ENCODE peak calls at places on chromosomes 16 and 17, in eight cellular contexts. One of them, this sample, is unnamed.

GRCh38 chr16:3529175-3529574 is 28.4 kb downstream of the CLUAP1 start:
- DNase-seq in left ventricle myocardium inferior: no peak
- DNase-seq in GM23338: no peak
- DNase-seq in CD8-positive, alpha-beta T cell: no peak
- DNase-seq in psoas muscle: no peak
- DNase-seq in spleen: no peak
- DNase-seq in aorta: no peak
- DNase-seq in ovary: no peak
- DNase-seq in this sample: no peak

GRCh38 chr17:10156579-10157488 is 41.6 kb downstream of the GAS7 start:
- DNase-seq in aorta: peak; percentile 88
- DNase-seq in spleen: peak; percentile 86
- DNase-seq in GM23338: no peak
- DNase-seq in psoas muscle: peak; percentile 40
- DNase-seq in ovary: no peak
- DNase-seq in left ventricle myocardium inferior: peak; percentile 47
- DNase-seq in CD8-positive, alpha-beta T cell: peak; percentile 32
- DNase-seq in this sample: peak; percentile 41

GRCh38 chr17:21313320-21313719 is 28.8 kb downstream of the MAP2K3 start:
- DNase-seq in GM23338: no peak
- DNase-seq in left ventricle myocardium inferior: no peak
- DNase-seq in CD8-positive, alpha-beta T cell: no peak
- DNase-seq in aorta: peak; percentile 30
- DNase-seq in spleen: peak; percentile 72
- DNase-seq in ovary: peak; percentile 8
- DNase-seq in psoas muscle: peak; percentile 6
- DNase-seq in this sample: peak; percentile 45

GRCh38 chr17:4901648-4902344 is 1.1 kb downstream of the CHRNE start:
- DNase-seq in aorta: peak; percentile 75
- DNase-seq in ovary: peak; percentile 54
- DNase-seq in spleen: peak; percentile 95
- DNase-seq in left ventricle myocardium inferior: peak; percentile 61
- DNase-seq in psoas muscle: no peak
- DNase-seq in CD8-positive, alpha-beta T cell: no peak
- DNase-seq in GM23338: no peak
- DNase-seq in this sample: no peak

GRCh38 chr17:41428591-41429326 is 4.4 kb upstream of the KRT37 start:
- DNase-seq in ovary: no peak
- DNase-seq in psoas muscle: no peak
- DNase-seq in GM23338: no peak
- DNase-seq in aorta: no peak
- DNase-seq in left ventricle myocardium inferior: no peak
- DNase-seq in spleen: no peak
- DNase-seq in CD8-positive, alpha-beta T cell: no peak
- DNase-seq in this sample: no peak

GRCh38 chr17:11719852-11720251 is 121.6 kb downstream of the DNAH9 start:
- DNase-seq in left ventricle myocardium inferior: no peak
- DNase-seq in spleen: no peak
- DNase-seq in aorta: no peak
- DNase-seq in GM23338: no peak
- DNase-seq in psoas muscle: no peak
- DNase-seq in ovary: no peak
- DNase-seq in CD8-positive, alpha-beta T cell: no peak
- DNase-seq in this sample: no peak

GRCh38 chr16:82195917-82196494 is 26.0 kb upstream of the MPHOSPH6 start:
- DNase-seq in spleen: no peak
- DNase-seq in CD8-positive, alpha-beta T cell: no peak
- DNase-seq in GM23338: no peak
- DNase-seq in ovary: no peak
- DNase-seq in aorta: no peak
- DNase-seq in left ventricle myocardium inferior: no peak
- DNase-seq in psoas muscle: no peak
- DNase-seq in this sample: no peak

GRCh38 chr16:30068750-30069574 is 3.4 kb downstream of the ALDOA start:
- DNase-seq in GM23338: peak; percentile 57
- DNase-seq in aorta: no peak
- DNase-seq in psoas muscle: no peak
- DNase-seq in spleen: no peak
- DNase-seq in CD8-positive, alpha-beta T cell: peak; percentile 59
- DNase-seq in ovary: no peak
- DNase-seq in left ventricle myocardium inferior: no peak
- DNase-seq in this sample: peak; percentile 54

GRCh38 chr17:954431-955164 is 25.0 kb downstream of the NXN start:
- DNase-seq in GM23338: peak; percentile 55
- DNase-seq in aorta: no peak
- DNase-seq in psoas muscle: no peak
- DNase-seq in spleen: no peak
- DNase-seq in ovary: no peak
- DNase-seq in CD8-positive, alpha-beta T cell: no peak
- DNase-seq in left ventricle myocardium inferior: no peak
- DNase-seq in this sample: no peak

GRCh38 chr16:35210681-35211433 is 1751.4 kb downstream of the TP53TG3F start:
- DNase-seq in spleen: no peak
- DNase-seq in psoas muscle: no peak
- DNase-seq in CD8-positive, alpha-beta T cell: no peak
- DNase-seq in ovary: no peak
- DNase-seq in left ventricle myocardium inferior: no peak
- DNase-seq in aorta: no peak
- DNase-seq in GM23338: no peak
- DNase-seq in this sample: no peak

GRCh38 chr16:3070608-3071111 is 5.2 kb downstream of the IL32 start:
- DNase-seq in aorta: no peak
- DNase-seq in left ventricle myocardium inferior: no peak
- DNase-seq in GM23338: no peak
- DNase-seq in CD8-positive, alpha-beta T cell: no peak
- DNase-seq in ovary: no peak
- DNase-seq in psoas muscle: no peak
- DNase-seq in spleen: peak; percentile 60
- DNase-seq in this sample: no peak

GRCh38 chr16:89921699-89922476 is 1.3 kb upstream of the TUBB3 start:
- DNase-seq in GM23338: peak; percentile 60
- DNase-seq in ovary: peak; percentile 65
- DNase-seq in aorta: peak; percentile 96
- DNase-seq in left ventricle myocardium inferior: peak; percentile 82
- DNase-seq in spleen: no peak
- DNase-seq in CD8-positive, alpha-beta T cell: no peak
- DNase-seq in psoas muscle: peak; percentile 83
- DNase-seq in this sample: peak; percentile 96

GRCh38 chr17:72666519-72666874 is 426.0 kb downstream of the SLC39A11 start:
- DNase-seq in psoas muscle: no peak
- DNase-seq in ovary: no peak
- DNase-seq in CD8-positive, alpha-beta T cell: no peak
- DNase-seq in GM23338: peak; percentile 20
- DNase-seq in aorta: no peak
- DNase-seq in spleen: no peak
- DNase-seq in left ventricle myocardium inferior: no peak
- DNase-seq in this sample: no peak

GRCh38 chr16:8550728-8551387 is 39.5 kb downstream of the TMEM114 start:
- DNase-seq in aorta: no peak
- DNase-seq in left ventricle myocardium inferior: no peak
- DNase-seq in GM23338: no peak
- DNase-seq in CD8-positive, alpha-beta T cell: no peak
- DNase-seq in ovary: no peak
- DNase-seq in spleen: no peak
- DNase-seq in psoas muscle: no peak
- DNase-seq in this sample: no peak

GRCh38 chr16:8549843-8550412 is 40.4 kb downstream of the TMEM114 start:
- DNase-seq in CD8-positive, alpha-beta T cell: no peak
- DNase-seq in GM23338: no peak
- DNase-seq in ovary: no peak
- DNase-seq in spleen: no peak
- DNase-seq in psoas muscle: no peak
- DNase-seq in left ventricle myocardium inferior: no peak
- DNase-seq in aorta: no peak
- DNase-seq in this sample: no peak

GRCh38 chr16:8552487-8553221 is 37.7 kb downstream of the TMEM114 start:
- DNase-seq in psoas muscle: no peak
- DNase-seq in aorta: no peak
- DNase-seq in GM23338: no peak
- DNase-seq in ovary: no peak
- DNase-seq in left ventricle myocardium inferior: no peak
- DNase-seq in CD8-positive, alpha-beta T cell: no peak
- DNase-seq in spleen: no peak
- DNase-seq in this sample: no peak

GRCh38 chr16:8554881-8555280 is 35.4 kb downstream of the TMEM114 start:
- DNase-seq in aorta: no peak
- DNase-seq in ovary: no peak
- DNase-seq in GM23338: no peak
- DNase-seq in spleen: no peak
- DNase-seq in psoas muscle: no peak
- DNase-seq in CD8-positive, alpha-beta T cell: no peak
- DNase-seq in left ventricle myocardium inferior: no peak
- DNase-seq in this sample: no peak

DNA sequence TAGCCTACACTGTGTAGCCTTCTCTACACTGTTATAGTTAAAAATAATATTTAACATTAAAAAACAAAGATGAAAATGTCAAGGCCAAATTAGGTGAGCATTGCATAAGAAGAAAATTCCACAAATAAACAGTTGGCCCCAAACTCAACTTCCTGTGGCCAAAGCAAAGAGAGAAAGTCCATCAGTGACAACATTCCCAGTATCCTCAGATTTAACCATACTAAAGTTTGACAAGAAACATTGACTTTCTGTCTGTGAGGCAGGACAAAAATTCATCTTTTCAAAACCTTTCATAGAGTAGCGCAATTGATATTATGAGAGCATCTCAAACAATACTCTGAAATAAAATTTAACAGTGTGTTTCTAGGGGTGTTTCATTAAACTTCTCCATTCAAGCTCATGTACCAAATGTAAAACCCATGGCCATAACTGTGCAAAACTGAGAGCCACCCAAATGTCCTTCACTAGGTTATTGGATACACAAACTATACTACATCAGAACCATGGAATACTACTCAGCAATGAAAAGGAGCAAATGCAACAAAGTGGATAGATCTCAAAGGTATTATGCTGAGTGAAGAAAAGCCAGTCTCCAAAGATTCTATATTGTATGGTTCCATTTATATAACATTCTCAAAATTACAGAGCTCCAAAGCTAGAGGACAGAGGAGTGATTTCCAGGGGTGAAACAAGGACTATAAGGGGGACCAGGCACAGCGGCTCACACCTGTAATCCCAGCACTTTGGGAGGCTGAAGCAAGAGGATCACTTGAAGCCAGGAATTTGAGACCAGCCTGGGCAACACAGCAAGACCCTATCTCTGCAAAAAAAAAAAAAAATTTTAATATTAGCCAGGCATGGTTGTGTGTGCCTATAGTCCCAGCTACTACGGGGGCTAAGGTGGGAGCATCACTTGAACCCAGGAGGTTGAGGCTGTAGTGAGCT is 38.7 kb downstream of the TMEM114 start:
- DNase-seq in CD8-positive, alpha-beta T cell: no peak
- DNase-seq in GM23338: no peak
- DNase-seq in ovary: no peak
- DNase-seq in aorta: no peak
- DNase-seq in left ventricle myocardium inferior: no peak
- DNase-seq in spleen: no peak
- DNase-seq in psoas muscle: no peak
- DNase-seq in this sample: no peak
- H3K4me1 ChIP-seq in CD8-positive, alpha-beta T cell: no peaks in the 10 kb centered on the region
- H3K4me1 ChIP-seq in GM23338: no peaks in the 10 kb centered on the region
- H3K4me1 ChIP-seq in ovary: no peaks in the 10 kb centered on the region
- H3K4me1 ChIP-seq in aorta: no peaks in the 10 kb centered on the region
- H3K4me1 ChIP-seq in left ventricle myocardium inferior: no peaks in the 10 kb centered on the region
- H3K4me1 ChIP-seq in spleen: no peaks in the 10 kb centered on the region
- H3K4me1 ChIP-seq in psoas muscle: no peaks in the 10 kb centered on the region
- H3K4me1 ChIP-seq in this sample: no peaks in the 10 kb centered on the region

GRCh38 chr17:70752966-70753467 is 583.7 kb downstream of the KCNJ2 start:
- DNase-seq in GM23338: no peak
- DNase-seq in left ventricle myocardium inferior: no peak
- DNase-seq in ovary: no peak
- DNase-seq in CD8-positive, alpha-beta T cell: no peak
- DNase-seq in aorta: no peak
- DNase-seq in spleen: no peak
- DNase-seq in psoas muscle: no peak
- DNase-seq in this sample: no peak
- H3K4me1 ChIP-seq in GM23338: no peaks in the 10 kb centered on the region
- H3K4me1 ChIP-seq in left ventricle myocardium inferior: no peaks in the 10 kb centered on the region
- H3K4me1 ChIP-seq in ovary: no peaks in the 10 kb centered on the region
- H3K4me1 ChIP-seq in CD8-positive, alpha-beta T cell: no peaks in the 10 kb centered on the region
- H3K4me1 ChIP-seq in aorta: no peaks in the 10 kb centered on the region
- H3K4me1 ChIP-seq in spleen: no peaks in the 10 kb centered on the region
- H3K4me1 ChIP-seq in psoas muscle: no peaks in the 10 kb centered on the region
- H3K4me1 ChIP-seq in this sample: no peaks in the 10 kb centered on the region

GRCh38 chr16:79844603-79845002 is 244.1 kb upstream of the MAF start:
- DNase-seq in ovary: no peak
- DNase-seq in spleen: no peak
- DNase-seq in left ventricle myocardium inferior: no peak
- DNase-seq in GM23338: no peak
- DNase-seq in psoas muscle: no peak
- DNase-seq in aorta: no peak
- DNase-seq in CD8-positive, alpha-beta T cell: no peak
- DNase-seq in this sample: no peak
- H3K4me1 ChIP-seq in ovary: peaks cover 6% of the 10 kb centered on the region
- H3K4me1 ChIP-seq in spleen: no peaks in the 10 kb centered on the region
- H3K4me1 ChIP-seq in left ventricle myocardium inferior: peaks cover 8% of the 10 kb centered on the region
- H3K4me1 ChIP-seq in GM23338: no peaks in the 10 kb centered on the region
- H3K4me1 ChIP-seq in psoas muscle: no peaks in the 10 kb centered on the region
- H3K4me1 ChIP-seq in aorta: no peaks in the 10 kb centered on the region
- H3K4me1 ChIP-seq in CD8-positive, alpha-beta T cell: no peaks in the 10 kb centered on the region
- H3K4me1 ChIP-seq in this sample: no peaks in the 10 kb centered on the region

GRCh38 chr16:12229759-12230594 is 253.4 kb downstream of the SNX29 start:
- DNase-seq in GM23338: no peak
- DNase-seq in spleen: no peak
- DNase-seq in ovary: no peak
- DNase-seq in left ventricle myocardium inferior: no peak
- DNase-seq in aorta: no peak
- DNase-seq in psoas muscle: no peak
- DNase-seq in CD8-positive, alpha-beta T cell: no peak
- DNase-seq in this sample: no peak

GRCh38 chr16:12235110-12235509 is 258.6 kb downstream of the SNX29 start:
- DNase-seq in CD8-positive, alpha-beta T cell: no peak
- DNase-seq in ovary: no peak
- DNase-seq in GM23338: no peak
- DNase-seq in left ventricle myocardium inferior: no peak
- DNase-seq in psoas muscle: no peak
- DNase-seq in spleen: no peak
- DNase-seq in aorta: no peak
- DNase-seq in this sample: no peak

GRCh38 chr16:12228607-12229499 is 252.3 kb downstream of the SNX29 start:
- DNase-seq in aorta: peak; percentile 51
- DNase-seq in GM23338: peak; percentile 87
- DNase-seq in psoas muscle: peak; percentile 31
- DNase-seq in spleen: no peak
- DNase-seq in left ventricle myocardium inferior: peak; percentile 44
- DNase-seq in CD8-positive, alpha-beta T cell: peak; percentile 14
- DNase-seq in ovary: peak; percentile 67
- DNase-seq in this sample: peak; percentile 38

GRCh38 chr16:12228079-12228606 is 251.6 kb downstream of the SNX29 start:
- DNase-seq in psoas muscle: no peak
- DNase-seq in left ventricle myocardium inferior: no peak
- DNase-seq in ovary: no peak
- DNase-seq in GM23338: no peak
- DNase-seq in spleen: no peak
- DNase-seq in CD8-positive, alpha-beta T cell: no peak
- DNase-seq in aorta: no peak
- DNase-seq in this sample: no peak

GRCh38 chr16:12231666-12232065 is 255.1 kb downstream of the SNX29 start:
- DNase-seq in CD8-positive, alpha-beta T cell: no peak
- DNase-seq in spleen: no peak
- DNase-seq in left ventricle myocardium inferior: no peak
- DNase-seq in ovary: no peak
- DNase-seq in aorta: no peak
- DNase-seq in psoas muscle: no peak
- DNase-seq in GM23338: no peak
- DNase-seq in this sample: no peak
- H3K4me1 ChIP-seq in CD8-positive, alpha-beta T cell: no peaks in the 10 kb centered on the region
- H3K4me1 ChIP-seq in spleen: peaks cover 29% of the 10 kb centered on the region
- H3K4me1 ChIP-seq in left ventricle myocardium inferior: peaks cover 22% of the 10 kb centered on the region
- H3K4me1 ChIP-seq in ovary: peaks cover 12% of the 10 kb centered on the region
- H3K4me1 ChIP-seq in aorta: no peaks in the 10 kb centered on the region
- H3K4me1 ChIP-seq in psoas muscle: no peaks in the 10 kb centered on the region
- H3K4me1 ChIP-seq in GM23338: peaks cover 9% of the 10 kb centered on the region
- H3K4me1 ChIP-seq in this sample: no peaks in the 10 kb centered on the region